ENCODE peak calls at places on chromosomes 7 and 10, in five cellular contexts. P, O, Z, L and R are unnamed samples. For H3K4me1, the result is how much of the 10 kb centered on the place peaks cover.

GRCh38 chr10:88974446-88975376 is 15.9 kb upstream of the FAS start:
- DNase-seq in P (peak), O (no peak), Z (no peak), L (no peak), R (peak)

GRCh38 chr10:102409604-102410426 is 8.8 kb downstream of the PSD start:
- DNase-seq in P (no peak), O (no peak), Z (no peak), L (no peak), R (no peak)

GRCh38 chr10:16477757-16478156 is 40.9 kb downstream of the PTER start:
- DNase-seq in P (no peak), O (no peak), Z (no peak), L (no peak), R (no peak)

GRCh38 chr7:33418251-33418701 is 288.9 kb downstream of the BBS9 start:
- DNase-seq in P (no peak), O (no peak), Z (no peak), L (no peak), R (no peak)

GRCh38 chr7:134813668-134814067 is 34.2 kb downstream of the CALD1 start:
- DNase-seq in P (no peak), O (peak), Z (no peak), L (no peak), R (no peak)

GRCh38 chr10:86594535-86594934 is 59.8 kb upstream of the OPN4 start:
- DNase-seq in P (peak), O (no peak), Z (no peak), L (no peak), R (peak)

GRCh38 chr10:35379226-35380137 is 43.2 kb downstream of the CCNY start:
- DNase-seq in P (peak), O (peak), Z (peak), L (peak), R (no peak)

GRCh38 chr7:29976673-29977072 is 12.9 kb downstream of the SCRN1 start:
- DNase-seq in P (no peak), O (no peak), Z (no peak), L (no peak), R (peak)

GRCh38 chr7:147279951-147280350 is 1163.3 kb downstream of the CNTNAP2 start:
- DNase-seq in P (no peak), O (no peak), Z (no peak), L (no peak), R (no peak)

GRCh38 chr7:75662579-75663301 is 76.0 kb downstream of the HIP1 start:
- DNase-seq in P (no peak), O (no peak), Z (no peak), L (no peak), R (no peak)

GRCh38 chr7:112204072-112204775 is 2.0 kb downstream of the DOCK4 start:
- DNase-seq in P (peak), O (no peak), Z (no peak), L (no peak), R (peak)

GRCh38 chr7:923108-924041 is 31.1 kb downstream of the ADAP1 start:
- DNase-seq in P (peak), O (peak), Z (peak), L (peak), R (no peak)

GRCh38 chr7:94123136-94123535 is 119.0 kb upstream of the BET1 start:
- DNase-seq in P (no peak), O (no peak), Z (no peak), L (no peak), R (no peak)

GRCh38 chr7:101518348-101518747 is 110.7 kb downstream of the MYL10 start:
- DNase-seq in P (no peak), O (no peak), Z (no peak), L (no peak), R (no peak)

GRCh38 chr7:132066776-132067175 is 509.5 kb downstream of the PLXNA4 start:
- DNase-seq in P (no peak), O (peak), Z (no peak), L (no peak), R (no peak)

GRCh38 chr7:105677803-105678583 is 96.7 kb upstream of the EFCAB10 start:
- DNase-seq in P (no peak), O (peak), Z (peak), L (peak), R (no peak)

GRCh38 chr10:70656489-70656888 is 15.8 kb upstream of the ADAMTS14 start:
- DNase-seq in P (peak), O (peak), Z (no peak), L (no peak), R (peak)

GRCh38 chr10:79061441-79062315 is 7.1 kb upstream of the ZMIZ1 start:
- DNase-seq in P (no peak), O (no peak), Z (no peak), L (peak), R (no peak)

GRCh38 chr10:14873090-14873760 is 5.4 kb upstream of the SUV39H2 start:
- DNase-seq in P (peak), O (no peak), Z (no peak), L (no peak), R (peak)

GRCh38 chr7:135074096-135074495 is 73.8 kb upstream of the TMEM140 start:
- DNase-seq in P (peak), O (no peak), Z (no peak), L (no peak), R (no peak)

GRCh38 chr10:48399056-48399541 is 92.6 kb downstream of the MAPK8 start:
- DNase-seq in P (no peak), O (no peak), Z (no peak), L (no peak), R (no peak)

GRCh38 chr7:151017953-151018420 is 6.3 kb downstream of the ATG9B start:
- DNase-seq in P (peak), O (no peak), Z (peak), L (peak), R (peak)

GRCh38 chr10:43237631-43238446 is 29.0 kb downstream of the RASGEF1A start:
- DNase-seq in P (no peak), O (peak), Z (no peak), L (peak), R (no peak)

GRCh38 chr7:143126146-143126545 is 5.7 kb upstream of the PIP start:
- DNase-seq in P (peak), O (no peak), Z (no peak), L (no peak), R (peak)

GRCh38 chr10:84427903-84428650 is 99.7 kb downstream of the CCSER2 start:
- DNase-seq in P (peak), O (no peak), Z (no peak), L (no peak), R (peak)

GRCh38 chr10:49161411-49161997 is 26.7 kb downstream of the TMEM273 start:
- DNase-seq in P (peak), O (no peak), Z (no peak), L (no peak), R (peak)

GRCh38 chr10:110893559-110894179 is 21.9 kb downstream of the PDCD4 start:
- DNase-seq in P (peak), O (no peak), Z (no peak), L (no peak), R (peak)

GRCh38 chr7:74069086-74069541 is 14.5 kb upstream of the LIMK1 start:
- DNase-seq in P (no peak), O (no peak), Z (no peak), L (no peak), R (no peak)

GRCh38 chr7:123351027-123351426 is 151.3 kb upstream of the SLC13A1 start:
- DNase-seq in P (no peak), O (no peak), Z (no peak), L (no peak), R (no peak)

GRCh38 chr7:70406419-70407189 is 725.3 kb upstream of the GALNT17 start:
- DNase-seq in P (no peak), O (no peak), Z (no peak), L (no peak), R (no peak)

GRCh38 chr10:43140414-43140813 is 2.2 kb downstream of the CSGALNACT2 start:
- DNase-seq in P (peak), O (no peak), Z (no peak), L (no peak), R (peak)

GRCh38 chr10:34449836-34450235 is 365.3 kb downstream of the PARD3 start:
- DNase-seq in P (no peak), O (no peak), Z (no peak), L (no peak), R (no peak)

GRCh38 chr10:44306147-44306710 is 78.7 kb downstream of the CXCL12 start:
- DNase-seq in P (peak), O (no peak), Z (no peak), L (no peak), R (no peak)

GRCh38 chr7:90411510-90411909 is 8.2 kb downstream of the CLDN12 start:
- DNase-seq in P (peak), O (no peak), Z (no peak), L (no peak), R (peak)

GRCh38 chr10:20885678-20886077 is 11.4 kb downstream of the NEBL start:
- DNase-seq in P (peak), O (no peak), Z (no peak), L (no peak), R (peak)

GRCh38 chr10:32337343-32337742 is 9.6 kb downstream of the EPC1 start:
- DNase-seq in P (no peak), O (no peak), Z (no peak), L (no peak), R (no peak)
- H3K4me1 ChIP-seq in P (under half), O (half or more), Z (half or more), L (under half), R (under half)

GRCh38 chr7:111089822-111090426 is 1.0 kb upstream of the LRRN3 start:
- DNase-seq in P (peak), O (no peak), Z (no peak), L (no peak), R (peak)

GRCh38 chr7:111088328-111088727 is 2.6 kb upstream of the LRRN3 start:
- DNase-seq in P (no peak), O (no peak), Z (no peak), L (no peak), R (no peak)

GRCh38 chr7:111092406-111093160 is 1.7 kb downstream of the LRRN3 start:
- DNase-seq in P (peak), O (no peak), Z (no peak), L (no peak), R (no peak)

GRCh38 chr7:111091623-111092370 is 870 bp downstream of the LRRN3 start:
- DNase-seq in P (no peak), O (no peak), Z (no peak), L (no peak), R (no peak)

GRCh38 chr7:111090834-111091233 is at the start of gene LRRN3:
- DNase-seq in P (no peak), O (peak), Z (peak), L (peak), R (no peak)
- H3K4me1 ChIP-seq in P (under half), O (under half), Z (under half), L (under half), R (under half)

DNA sequence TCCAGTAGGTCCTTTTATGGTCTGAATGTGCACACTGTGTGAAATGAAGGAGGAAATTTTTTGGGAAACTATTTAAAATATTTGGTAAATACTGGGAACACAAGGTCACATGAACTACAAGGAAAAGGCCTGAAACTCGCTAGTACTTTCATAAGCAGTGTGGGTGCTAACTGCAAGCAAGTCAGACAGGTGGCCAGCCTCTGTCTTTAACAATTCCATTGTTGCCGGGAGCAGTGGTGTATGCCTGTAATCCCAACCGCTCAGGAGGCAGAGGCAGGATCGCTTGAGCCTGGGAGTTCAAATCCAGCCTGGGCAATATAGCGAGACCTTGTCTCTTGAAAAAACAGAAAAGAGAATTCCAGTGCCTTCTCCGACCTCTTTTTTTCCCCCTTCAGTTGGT is 37.5 kb downstream of the SMURF1 start:
- DNase-seq in P (no peak), O (no peak), Z (no peak), L (no peak), R (no peak)
- H3K4me1 ChIP-seq in P (half or more), O (under half), Z (half or more), L (under half), R (half or more)

GRCh38 chr7:47379629-47380324 is 202.1 kb downstream of the TNS3 start:
- DNase-seq in P (peak), O (peak), Z (no peak), L (peak), R (peak)

GRCh38 chr7:47380325-47381131 is 201.4 kb downstream of the TNS3 start:
- DNase-seq in P (peak), O (no peak), Z (no peak), L (no peak), R (peak)

GRCh38 chr7:47383064-47383463 is 198.8 kb downstream of the TNS3 start:
- DNase-seq in P (no peak), O (no peak), Z (no peak), L (no peak), R (no peak)

GRCh38 chr7:47382200-47382599 is 199.7 kb downstream of the TNS3 start:
- DNase-seq in P (no peak), O (no peak), Z (no peak), L (no peak), R (no peak)

DNA sequence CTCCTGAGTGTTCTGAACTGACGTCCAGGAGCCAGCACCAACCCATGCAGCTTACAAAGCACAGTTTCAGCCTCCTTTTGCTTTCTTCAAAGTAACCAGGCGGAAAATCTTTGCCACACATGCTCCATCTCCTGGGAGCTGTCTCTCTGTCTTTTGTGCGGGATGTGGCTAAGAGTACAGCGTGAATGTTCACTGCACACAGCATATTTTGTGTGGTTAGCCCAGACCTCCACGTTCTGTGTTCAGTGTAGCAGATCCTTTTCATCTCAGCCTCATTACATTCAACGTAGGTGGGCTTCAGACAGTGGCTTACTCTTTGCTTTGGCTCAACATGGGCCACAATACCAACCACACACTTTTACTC is 200.8 kb downstream of the TNS3 start:
- DNase-seq in P (no peak), O (no peak), Z (no peak), L (no peak), R (no peak)
- H3K4me1 ChIP-seq in P (under half), O (under half), Z (under half), L (under half), R (under half)